ENCODE peak calls at places on chromosomes 11 and 22, in seven cellular contexts. Z, B, F, N, C, S and W are unnamed samples.

GRCh38 chr22:32911526-32911925 is 110.0 kb downstream of the TIMP3 start:
- DNase-seq in S (no peak), N (no peak), C (no peak), F (no peak), Z (no peak), B (peak), W (peak)

GRCh38 chr11:128897841-128898240 is 6.7 kb downstream of the KCNJ5 start:
- DNase-seq in B (no peak), N (no peak), Z (no peak), F (no peak), S (no peak), C (no peak), W (no peak)

GRCh38 chr11:134019500-134019899 is 49.4 kb upstream of the JAM3 start:
- DNase-seq in B (no peak), F (no peak), N (no peak), C (no peak), Z (no peak), S (no peak), W (no peak)

GRCh38 chr11:129248618-129249017 is 56.5 kb upstream of the ARHGAP32 start:
- DNase-seq in F (no peak), N (no peak), Z (no peak), C (no peak), B (peak), S (peak), W (peak)

GRCh38 chr22:27405672-27406388 is 395.7 kb downstream of the MN1 start:
- DNase-seq in S (peak), C (peak), Z (no peak), F (peak), B (peak), N (peak), W (peak)

GRCh38 chr22:46010951-46011626 is 34.1 kb upstream of the WNT7B start:
- DNase-seq in F (peak), Z (no peak), B (no peak), C (no peak), S (no peak), N (no peak), W (peak)

GRCh38 chr11:116512841-116513240 is 259.9 kb downstream of the BUD13 start:
- DNase-seq in Z (no peak), C (no peak), B (no peak), F (no peak), S (no peak), N (no peak), W (no peak)

GRCh38 chr11:35305670-35306382 is 113.5 kb downstream of the SLC1A2 start:
- DNase-seq in B (peak), F (no peak), S (peak), N (peak), C (peak), Z (no peak), W (no peak)

GRCh38 chr11:64536396-64536935 is 54.6 kb upstream of the SLC22A12 start:
- DNase-seq in F (no peak), B (peak), C (no peak), N (no peak), Z (no peak), S (no peak), W (peak)

GRCh38 chr11:45580399-45580798 is 85.0 kb downstream of the CHST1 start:
- DNase-seq in S (peak), N (peak), B (peak), F (no peak), C (no peak), Z (no peak), W (peak)

GRCh38 chr11:95289378-95289777 is 58.4 kb upstream of the SESN3 start:
- DNase-seq in F (no peak), C (no peak), N (no peak), Z (no peak), S (peak), B (no peak), W (no peak)

GRCh38 chr22:20027966-20028854 is 7.3 kb downstream of the TANGO2 start:
- DNase-seq in C (peak), B (peak), S (no peak), F (no peak), N (no peak), Z (no peak), W (no peak)

GRCh38 chr11:2554338-2555240 is 109.8 kb downstream of the KCNQ1 start:
- DNase-seq in S (no peak), Z (no peak), B (no peak), N (no peak), F (no peak), C (no peak), W (peak)

GRCh38 chr11:116579857-116580727 is 192.7 kb downstream of the BUD13 start:
- DNase-seq in F (no peak), S (no peak), C (no peak), B (no peak), N (no peak), Z (no peak), W (no peak)

GRCh38 chr11:89521294-89521693 is 30.1 kb upstream of the NOX4 start:
- DNase-seq in F (no peak), B (no peak), N (no peak), S (no peak), Z (no peak), C (no peak), W (no peak)

GRCh38 chr11:89521792-89522191 is 30.6 kb upstream of the NOX4 start:
- DNase-seq in S (no peak), N (no peak), C (no peak), F (no peak), Z (no peak), B (no peak), W (no peak)

GRCh38 chr11:89516496-89516895 is 25.3 kb upstream of the NOX4 start:
- DNase-seq in S (no peak), F (no peak), B (no peak), C (no peak), Z (no peak), N (no peak), W (no peak)
- H3K27ac ChIP-seq in S (no peak), F (no peak), B (no peak), C (no peak), Z (no peak), N (no peak), W (no peak)

DNA sequence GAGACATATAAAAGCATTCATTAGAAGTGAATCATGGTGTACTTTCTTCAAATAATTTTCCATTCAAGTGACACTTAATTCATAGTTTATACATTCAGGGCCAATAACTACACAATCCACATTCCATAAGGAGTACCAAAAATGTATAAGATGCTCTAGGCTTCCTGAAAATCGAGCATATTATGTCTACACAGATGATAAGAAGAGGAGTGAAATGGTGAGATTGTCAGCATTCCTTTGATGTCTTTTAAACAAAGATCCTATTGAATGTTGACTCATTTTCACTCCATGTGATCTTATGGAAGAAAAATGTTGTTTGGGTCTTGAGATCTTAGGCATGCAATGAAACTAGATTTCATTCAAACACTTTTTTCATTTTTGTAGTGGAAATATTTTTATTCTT is 843.2 kb downstream of the KCNA4 start:
- DNase-seq in C (no peak), S (peak), Z (no peak), F (no peak), N (no peak), B (peak), W (no peak)
- H3K27ac ChIP-seq in C (no peak), S (no peak), Z (no peak), F (no peak), N (no peak), B (no peak), W (peak)

DNA sequence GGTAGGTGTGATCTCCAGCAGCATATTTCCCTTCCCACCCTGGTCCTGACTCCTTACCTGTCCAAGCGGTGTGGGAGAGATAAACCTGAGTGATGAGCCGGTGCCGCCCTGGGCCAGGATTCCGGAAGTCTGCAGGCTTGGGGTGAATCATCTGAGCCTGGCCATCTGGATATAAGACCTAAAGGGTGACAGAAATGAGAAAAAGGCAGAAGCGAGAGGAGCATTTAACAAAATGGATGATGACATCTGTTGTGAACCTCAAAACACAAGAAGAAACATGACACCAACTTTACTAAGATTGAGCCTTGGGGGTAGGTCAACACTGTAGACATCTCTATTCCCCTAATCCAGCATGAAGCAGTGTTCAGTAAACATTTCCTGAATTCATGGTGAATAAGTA is 62.8 kb downstream of the AAMDC start:
- DNase-seq in F (no peak), Z (no peak), N (no peak), C (no peak), S (no peak), B (peak), W (no peak)
- H3K27ac ChIP-seq in F (no peak), Z (no peak), N (no peak), C (no peak), S (no peak), B (no peak), W (peak)

GRCh38 chr11:746289-747175 is 732 bp upstream of the TALDO1 start:
- DNase-seq in Z (no peak), S (no peak), F (no peak), C (peak), N (peak), B (no peak), W (peak)
- H3K27ac ChIP-seq in Z (no peak), S (peak), F (peak), C (peak), N (peak), B (no peak), W (no peak)

GRCh38 chr22:41369089-41369745 is 12.5 kb upstream of the TEF start:
- DNase-seq in S (no peak), F (no peak), Z (no peak), B (no peak), N (no peak), C (no peak), W (peak)

GRCh38 chr22:41368543-41368817 is 13.3 kb upstream of the TEF start:
- DNase-seq in C (no peak), S (no peak), Z (no peak), N (no peak), F (no peak), B (no peak), W (peak)

GRCh38 chr22:41367039-41367679 is 14.6 kb upstream of the TEF start:
- DNase-seq in F (peak), C (no peak), B (peak), Z (no peak), S (peak), N (no peak), W (peak)

GRCh38 chr22:41366323-41367014 is 15.3 kb upstream of the TEF start:
- DNase-seq in F (no peak), B (peak), C (no peak), S (no peak), Z (no peak), N (no peak), W (peak)

GRCh38 chr22:41367680-41368542 is 13.8 kb upstream of the TEF start:
- DNase-seq in S (no peak), C (no peak), F (peak), B (no peak), Z (no peak), N (no peak), W (peak)
- H3K27ac ChIP-seq in S (peak), C (no peak), F (peak), B (no peak), Z (no peak), N (no peak), W (no peak)

GRCh38 chr11:114084414-114084813 is 24.9 kb downstream of the ZBTB16 start:
- DNase-seq in N (no peak), Z (no peak), F (no peak), B (no peak), C (no peak), S (no peak), W (no peak)
- H3K27ac ChIP-seq in N (no peak), Z (no peak), F (no peak), B (no peak), C (no peak), S (peak), W (no peak)

GRCh38 chr22:37634505-37635002 is 4.9 kb upstream of the SH3BP1 start:
- DNase-seq in Z (no peak), F (no peak), N (no peak), B (no peak), S (no peak), C (no peak), W (peak)

GRCh38 chr22:37633693-37634504 is 5.6 kb upstream of the SH3BP1 start:
- DNase-seq in N (no peak), Z (no peak), F (peak), B (peak), C (peak), S (no peak), W (peak)

GRCh38 chr22:37632174-37633081 is 7.0 kb upstream of the SH3BP1 start:
- DNase-seq in F (no peak), S (no peak), N (no peak), B (no peak), Z (no peak), C (no peak), W (peak)

GRCh38 chr22:37631448-37632173 is 7.9 kb upstream of the SH3BP1 start:
- DNase-seq in C (no peak), F (no peak), S (no peak), Z (no peak), B (no peak), N (no peak), W (peak)

GRCh38 chr22:37633082-37633692 is 6.3 kb upstream of the SH3BP1 start:
- DNase-seq in B (no peak), N (no peak), F (no peak), S (no peak), Z (no peak), C (no peak), W (no peak)
- H3K27ac ChIP-seq in B (peak), N (no peak), F (peak), S (peak), Z (no peak), C (peak), W (peak)